ENCODE peak calls at places on chromosome 5, in five cellular contexts. R is NCI-H69, Y is AG09309, E is NCI-H524, K is smooth muscle cell of the brain vasculature. D is an unnamed sample.

GRCh38 chr5:159510282-159510681 is 180.0 kb upstream of the IL12B start:
- DNase-seq in K (peak; percentile 93), Y (peak; percentile 58), E (peak; percentile 35), R (peak; percentile 13), D (peak; percentile 60)

GRCh38 chr5:58064799-58065198 is 395.1 kb downstream of the PLK2 start:
- DNase-seq in K (no peak), R (peak; percentile 77), E (no peak), Y (peak; percentile 55), D (no peak)

GRCh38 chr5:181217805-181218065 is 5.3 kb upstream of the TRIM41 start:
- DNase-seq in Y (no peak), K (no peak), R (no peak), E (no peak), D (no peak)

GRCh38 chr5:115480900-115481299 is 63.7 kb downstream of the FEM1C start:
- DNase-seq in K (no peak), E (no peak), Y (no peak), R (no peak), D (no peak)

GRCh38 chr5:147858520-147858919 is 20.0 kb upstream of the SCGB3A2 start:
- DNase-seq in Y (no peak), R (no peak), E (peak; percentile 31), K (no peak), D (no peak)

GRCh38 chr5:139658501-139658927 is 10.4 kb downstream of the CXXC5 start:
- DNase-seq in R (no peak), K (no peak), E (no peak), Y (no peak), D (no peak)

GRCh38 chr5:178180141-178180863 is 6.9 kb downstream of the GMCL2 start:
- DNase-seq in E (no peak), Y (no peak), K (no peak), R (peak; percentile 24), D (no peak)

GRCh38 chr5:134116789-134117761 is 2.6 kb downstream of the TCF7 start:
- DNase-seq in R (no peak), E (no peak), K (no peak), Y (no peak), D (no peak)

GRCh38 chr5:149471406-149472183 is 79.6 kb downstream of the CSNK1A1 start:
- DNase-seq in K (no peak), Y (no peak), E (no peak), R (peak; percentile 58), D (no peak)

GRCh38 chr5:33649801-33650482 is 209.2 kb downstream of the TARS1 start:
- DNase-seq in K (no peak), Y (peak; percentile 65), R (no peak), E (no peak), D (peak; percentile 67)

GRCh38 chr5:146107901-146108300 is 2.5 kb upstream of the PLAC8L1 start:
- DNase-seq in R (no peak), Y (no peak), E (no peak), K (no peak), D (no peak)

GRCh38 chr5:501833-502184 is 22.4 kb downstream of the SLC9A3 start:
- DNase-seq in R (no peak), K (no peak), Y (no peak), E (no peak), D (no peak)

GRCh38 chr5:50874277-50874984 is 208.0 kb downstream of the PARP8 start:
- DNase-seq in K (no peak), R (no peak), E (no peak), Y (no peak), D (no peak)

GRCh38 chr5:3364941-3365340 is 230.7 kb upstream of the IRX1 start:
- DNase-seq in Y (no peak), K (no peak), R (no peak), E (no peak), D (no peak)

GRCh38 chr5:147813696-147814095 is 17.8 kb downstream of the SPINK1 start:
- DNase-seq in R (no peak), K (no peak), Y (no peak), E (no peak), D (no peak)